ENCODE peak calls at places on chromosomes 13 and 19, in six cellular contexts. One of them, this sample, is unnamed.

GRCh38 chr13:106815545-106815944 is 247.6 kb upstream of the ARGLU1 start:
- DNase-seq in stomach: no peak
- DNase-seq in upper lobe of left lung: no peak
- DNase-seq in SK-N-MC: no peak
- DNase-seq in GM12878: no peak
- DNase-seq in spleen: no peak
- DNase-seq in this sample: no peak

GRCh38 chr19:12945479-12946091 is at the start of gene RAD23A:
- DNase-seq in stomach: peak; percentile 100
- DNase-seq in upper lobe of left lung: peak; percentile 99
- DNase-seq in SK-N-MC: peak; percentile 91
- DNase-seq in GM12878: peak; percentile 94
- DNase-seq in spleen: peak; percentile 98
- DNase-seq in this sample: peak; percentile 99

GRCh38 chr19:17079710-17080440 is 4.3 kb downstream of the MYO9B start:
- DNase-seq in stomach: peak; percentile 74
- DNase-seq in upper lobe of left lung: peak; percentile 73
- DNase-seq in SK-N-MC: no peak
- DNase-seq in GM12878: peak; percentile 84
- DNase-seq in spleen: peak; percentile 83
- DNase-seq in this sample: peak; percentile 75

GRCh38 chr19:56720281-56720680 is 48.7 kb upstream of the ZNF835 start:
- DNase-seq in stomach: no peak
- DNase-seq in upper lobe of left lung: no peak
- DNase-seq in SK-N-MC: no peak
- DNase-seq in GM12878: no peak
- DNase-seq in spleen: no peak
- DNase-seq in this sample: no peak

GRCh38 chr19:39995794-39996193 is 1.1 kb upstream of the ZNF546 start:
- DNase-seq in stomach: no peak
- DNase-seq in upper lobe of left lung: no peak
- DNase-seq in SK-N-MC: no peak
- DNase-seq in GM12878: no peak
- DNase-seq in spleen: no peak
- DNase-seq in this sample: no peak

GRCh38 chr13:91185294-91185863 is 162.1 kb upstream of the MIR17HG start:
- DNase-seq in stomach: no peak
- DNase-seq in upper lobe of left lung: no peak
- DNase-seq in SK-N-MC: no peak
- DNase-seq in GM12878: no peak
- DNase-seq in spleen: no peak
- DNase-seq in this sample: no peak

GRCh38 chr19:827710-828321 is at the start of gene AZU1:
- DNase-seq in stomach: peak; percentile 62
- DNase-seq in upper lobe of left lung: peak; percentile 81
- DNase-seq in SK-N-MC: no peak
- DNase-seq in GM12878: no peak
- DNase-seq in spleen: peak; percentile 81
- DNase-seq in this sample: peak; percentile 67

GRCh38 chr13:66943530-66943929 is 286.6 kb downstream of the PCDH9 start:
- DNase-seq in stomach: no peak
- DNase-seq in upper lobe of left lung: no peak
- DNase-seq in SK-N-MC: no peak
- DNase-seq in GM12878: no peak
- DNase-seq in spleen: no peak
- DNase-seq in this sample: no peak

GRCh38 chr19:397941-398706 is 10.8 kb downstream of the C2CD4C start:
- DNase-seq in stomach: no peak
- DNase-seq in upper lobe of left lung: no peak
- DNase-seq in SK-N-MC: no peak
- DNase-seq in GM12878: no peak
- DNase-seq in spleen: no peak
- DNase-seq in this sample: no peak

GRCh38 chr13:27510082-27510481 is 59.7 kb upstream of the MTIF3 start:
- DNase-seq in stomach: no peak
- DNase-seq in upper lobe of left lung: no peak
- DNase-seq in SK-N-MC: no peak
- DNase-seq in GM12878: no peak
- DNase-seq in spleen: no peak
- DNase-seq in this sample: no peak

GRCh38 chr13:22055259-22055658 is 384.4 kb downstream of the FGF9 start:
- DNase-seq in stomach: no peak
- DNase-seq in upper lobe of left lung: no peak
- DNase-seq in SK-N-MC: no peak
- DNase-seq in GM12878: no peak
- DNase-seq in spleen: no peak
- DNase-seq in this sample: no peak

GRCh38 chr13:34257980-34258379 is 440.0 kb downstream of the RFC3 start:
- DNase-seq in stomach: no peak
- DNase-seq in upper lobe of left lung: no peak
- DNase-seq in SK-N-MC: no peak
- DNase-seq in GM12878: no peak
- DNase-seq in spleen: no peak
- DNase-seq in this sample: no peak

GRCh38 chr13:84776578-84776977 is 894.3 kb upstream of the SLITRK1 start:
- DNase-seq in stomach: no peak
- DNase-seq in upper lobe of left lung: no peak
- DNase-seq in SK-N-MC: no peak
- DNase-seq in GM12878: no peak
- DNase-seq in spleen: no peak
- DNase-seq in this sample: no peak

DNA sequence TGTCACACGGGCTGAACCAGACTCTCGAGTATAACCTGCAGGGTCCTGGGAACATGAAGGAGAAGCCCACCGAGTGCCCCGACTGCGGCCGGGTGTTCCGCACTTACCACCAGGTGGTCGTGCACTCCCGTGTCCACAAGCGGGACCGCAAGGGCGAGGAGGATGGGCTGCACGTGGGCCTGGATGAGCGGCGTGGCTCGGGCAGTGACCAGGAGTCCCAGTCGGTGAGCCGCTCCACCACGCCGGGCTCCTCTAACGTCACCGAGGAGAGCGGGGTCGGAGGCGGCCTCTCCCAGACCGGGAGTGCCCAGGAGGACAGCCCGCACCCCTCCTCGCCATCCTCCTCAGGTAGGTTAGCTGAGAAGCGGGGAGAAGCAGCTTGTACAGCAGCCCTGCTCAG is 73.2 kb downstream of the ZNF536 start:
- DNase-seq in stomach: no peak
- DNase-seq in upper lobe of left lung: peak; percentile 72
- DNase-seq in SK-N-MC: no peak
- DNase-seq in GM12878: no peak
- DNase-seq in spleen: no peak
- DNase-seq in this sample: no peak
- TF ChIP-seq POLR2AphosphoS5 in stomach: no peak
- TF ChIP-seq POLR2AphosphoS5 in upper lobe of left lung: no peak
- TF ChIP-seq POLR2AphosphoS5 in SK-N-MC: no peak
- TF ChIP-seq POLR2AphosphoS5 in GM12878: no peak
- TF ChIP-seq POLR2AphosphoS5 in spleen: no peak
- TF ChIP-seq POLR2AphosphoS5 in this sample: no peak

DNA sequence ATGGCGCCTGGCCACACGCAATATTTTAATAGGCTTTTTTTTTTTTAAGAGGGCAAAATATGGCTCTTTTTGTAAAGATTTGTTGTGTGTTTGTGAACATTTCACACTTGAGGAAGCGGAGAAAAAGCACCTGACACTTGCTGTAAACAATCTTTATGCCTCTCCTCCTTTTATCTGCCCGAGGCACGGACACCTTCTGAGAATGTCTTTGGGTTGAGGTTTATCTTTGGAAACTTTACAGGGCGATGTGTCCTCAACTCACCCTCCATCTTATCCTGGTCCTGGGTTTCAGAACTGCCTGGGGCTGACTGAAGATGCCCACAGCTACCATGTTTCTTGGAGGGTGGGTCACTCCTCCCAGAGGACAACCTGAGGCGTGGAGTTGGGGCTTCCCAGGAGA is 44.0 kb downstream of the ZNF627 start:
- DNase-seq in stomach: no peak
- DNase-seq in upper lobe of left lung: no peak
- DNase-seq in SK-N-MC: no peak
- DNase-seq in GM12878: no peak
- DNase-seq in spleen: no peak
- DNase-seq in this sample: no peak
- TF ChIP-seq POLR2AphosphoS5 in stomach: no peak
- TF ChIP-seq POLR2AphosphoS5 in upper lobe of left lung: no peak
- TF ChIP-seq POLR2AphosphoS5 in SK-N-MC: no peak
- TF ChIP-seq POLR2AphosphoS5 in GM12878: no peak
- TF ChIP-seq POLR2AphosphoS5 in spleen: no peak
- TF ChIP-seq POLR2AphosphoS5 in this sample: no peak

GRCh38 chr19:5682293-5682592 is 1.4 kb downstream of the HSD11B1L start:
- DNase-seq in stomach: no peak
- DNase-seq in upper lobe of left lung: no peak
- DNase-seq in SK-N-MC: no peak
- DNase-seq in GM12878: no peak
- DNase-seq in spleen: no peak
- DNase-seq in this sample: no peak

GRCh38 chr19:5679289-5680082 is 830 bp downstream of the MICOS13 start:
- DNase-seq in stomach: no peak
- DNase-seq in upper lobe of left lung: peak; percentile 57
- DNase-seq in SK-N-MC: no peak
- DNase-seq in GM12878: no peak
- DNase-seq in spleen: peak; percentile 90
- DNase-seq in this sample: peak; percentile 20

GRCh38 chr19:5681446-5682292 is 842 bp downstream of the HSD11B1L start:
- DNase-seq in stomach: no peak
- DNase-seq in upper lobe of left lung: no peak
- DNase-seq in SK-N-MC: no peak
- DNase-seq in GM12878: no peak
- DNase-seq in spleen: no peak
- DNase-seq in this sample: no peak

GRCh38 chr19:5680083-5680436 is 256 bp downstream of the MICOS13 start:
- DNase-seq in stomach: no peak
- DNase-seq in upper lobe of left lung: no peak
- DNase-seq in SK-N-MC: no peak
- DNase-seq in GM12878: no peak
- DNase-seq in spleen: peak; percentile 90
- DNase-seq in this sample: peak; percentile 50

DNA sequence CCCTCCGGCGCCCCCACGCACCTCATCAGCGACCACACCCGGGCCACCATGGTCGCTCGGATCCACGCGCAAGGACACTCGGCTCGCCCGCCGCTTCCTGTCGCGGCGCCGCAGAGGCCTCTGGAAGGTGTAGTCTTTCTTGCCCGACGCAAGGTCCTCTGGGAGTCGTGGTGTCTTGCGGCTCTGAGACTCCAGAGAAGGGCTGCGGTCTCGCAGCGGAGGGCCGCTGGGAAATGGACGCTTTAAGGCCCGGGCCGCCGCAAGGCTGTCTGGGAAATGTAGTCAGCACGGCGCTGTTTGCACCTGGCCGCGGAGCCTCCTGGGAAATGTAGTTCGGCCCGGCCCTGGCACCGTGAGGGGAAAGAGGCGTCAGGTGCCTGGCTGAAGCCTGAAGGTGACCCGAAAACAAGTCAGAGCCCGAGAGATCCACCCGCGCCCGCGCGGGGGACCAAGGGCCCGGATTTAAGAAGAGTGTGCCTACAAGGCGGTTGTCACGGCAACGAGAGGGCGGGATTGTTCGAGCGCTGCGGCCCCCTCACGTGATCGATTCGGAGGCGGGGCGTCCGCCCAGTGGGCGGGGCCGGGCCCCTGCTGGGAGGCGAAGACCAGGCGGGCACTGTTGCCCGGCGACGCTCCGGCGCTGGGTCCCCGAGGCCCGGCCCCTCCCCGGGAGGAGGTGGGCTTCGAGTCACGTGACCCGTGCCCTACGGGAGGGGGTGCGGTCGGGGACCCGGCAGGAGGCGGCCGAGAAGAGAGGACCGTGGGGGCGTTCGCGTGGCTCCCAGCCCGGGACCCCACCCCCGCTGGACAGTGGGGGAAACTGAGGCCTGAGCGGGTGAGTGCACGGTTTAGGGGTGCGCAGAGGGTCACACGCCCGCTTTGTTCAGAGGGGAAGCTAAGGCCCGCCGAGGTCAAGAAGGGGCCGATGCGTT is at the start of the genes HSD11B1L and MICOS13:
- DNase-seq in stomach: peak; percentile 98
- DNase-seq in upper lobe of left lung: peak; percentile 100
- DNase-seq in SK-N-MC: peak; percentile 92
- DNase-seq in GM12878: peak; percentile 95
- DNase-seq in spleen: peak; percentile 100
- DNase-seq in this sample: peak; percentile 99
- TF ChIP-seq POLR2AphosphoS5 in stomach: peak; percentile 88
- TF ChIP-seq POLR2AphosphoS5 in upper lobe of left lung: peak; percentile 80
- TF ChIP-seq POLR2AphosphoS5 in SK-N-MC: peak; percentile 90
- TF ChIP-seq POLR2AphosphoS5 in GM12878: peak; percentile 82
- TF ChIP-seq POLR2AphosphoS5 in spleen: peak; percentile 89
- TF ChIP-seq POLR2AphosphoS5 in this sample: peak; percentile 74

GRCh38 chr13:112161441-112162301 is 94.7 kb downstream of the SOX1 start:
- DNase-seq in stomach: no peak
- DNase-seq in upper lobe of left lung: no peak
- DNase-seq in SK-N-MC: no peak
- DNase-seq in GM12878: no peak
- DNase-seq in spleen: no peak
- DNase-seq in this sample: no peak

GRCh38 chr13:112160558-112160957 is 93.6 kb downstream of the SOX1 start:
- DNase-seq in stomach: no peak
- DNase-seq in upper lobe of left lung: no peak
- DNase-seq in SK-N-MC: no peak
- DNase-seq in GM12878: no peak
- DNase-seq in spleen: no peak
- DNase-seq in this sample: no peak

GRCh38 chr13:112159575-112160547 is 92.9 kb downstream of the SOX1 start:
- DNase-seq in stomach: no peak
- DNase-seq in upper lobe of left lung: no peak
- DNase-seq in SK-N-MC: no peak
- DNase-seq in GM12878: no peak
- DNase-seq in spleen: no peak
- DNase-seq in this sample: peak; percentile 87

GRCh38 chr13:112154301-112155060 is 87.5 kb downstream of the SOX1 start:
- DNase-seq in stomach: no peak
- DNase-seq in upper lobe of left lung: peak; percentile 71
- DNase-seq in SK-N-MC: no peak
- DNase-seq in GM12878: no peak
- DNase-seq in spleen: no peak
- DNase-seq in this sample: no peak

GRCh38 chr13:112158961-112159360 is 92.0 kb downstream of the SOX1 start:
- DNase-seq in stomach: no peak
- DNase-seq in upper lobe of left lung: no peak
- DNase-seq in SK-N-MC: no peak
- DNase-seq in GM12878: no peak
- DNase-seq in spleen: no peak
- DNase-seq in this sample: no peak
- TF ChIP-seq POLR2AphosphoS5 in stomach: no peak
- TF ChIP-seq POLR2AphosphoS5 in upper lobe of left lung: no peak
- TF ChIP-seq POLR2AphosphoS5 in SK-N-MC: no peak
- TF ChIP-seq POLR2AphosphoS5 in GM12878: no peak
- TF ChIP-seq POLR2AphosphoS5 in spleen: no peak
- TF ChIP-seq POLR2AphosphoS5 in this sample: no peak